ENCODE peak calls at places on chromosome 19, in seven cellular contexts. G, F, I, D, S, T and L are unnamed samples.
A peak's percentile ranks its signal among the peaks of the same experiment; 100 is the strongest.

GRCh38 chr19:3506384-3507340 is 551 bp downstream of the FZR1 start:
- DNase-seq in S (no peak), I (peak; percentile 69), G (peak; percentile 44), F (no peak), D (no peak), T (no peak), L (no peak)

GRCh38 chr19:40671404-40671803 is 19.0 kb downstream of the NUMBL start:
- DNase-seq in S (no peak), D (no peak), T (no peak), I (no peak), F (no peak), G (no peak), L (peak; percentile 22)

GRCh38 chr19:38043649-38044144 is 136.7 kb downstream of the SIPA1L3 start:
- DNase-seq in I (no peak), S (no peak), D (no peak), G (no peak), T (no peak), F (no peak), L (no peak)

GRCh38 chr19:42105358-42105757 is 26.9 kb downstream of the POU2F2 start:
- DNase-seq in G (no peak), D (no peak), I (no peak), S (no peak), F (no peak), T (no peak), L (no peak)

GRCh38 chr19:44677019-44677809 is 5.9 kb downstream of the CEACAM19 start:
- DNase-seq in F (peak; percentile 62), T (peak; percentile 58), I (no peak), S (no peak), D (peak; percentile 23), G (no peak), L (no peak)

GRCh38 chr19:32570081-32570785 is 10.8 kb upstream of the PDCD5 start:
- DNase-seq in F (peak; percentile 72), G (peak; percentile 62), D (no peak), S (peak; percentile 58), I (no peak), T (peak; percentile 10), L (no peak)

GRCh38 chr19:35661995-35662340 is 4.3 kb upstream of the UPK1A start:
- DNase-seq in G (no peak), S (no peak), D (no peak), T (no peak), I (no peak), F (no peak), L (no peak)

GRCh38 chr19:23475477-23475876 is 80.2 kb upstream of the ZNF91 start:
- DNase-seq in G (no peak), T (no peak), S (no peak), F (no peak), D (no peak), I (no peak), L (no peak)

GRCh38 chr19:5036733-5037681 is 68.1 kb downstream of the KDM4B start:
- DNase-seq in T (peak; percentile 48), I (no peak), G (no peak), S (no peak), F (peak; percentile 54), D (peak; percentile 52), L (no peak)

GRCh38 chr19:46898731-46899130 is 37.9 kb downstream of the ARHGAP35 start:
- DNase-seq in F (peak; percentile 61), I (no peak), G (no peak), D (no peak), T (no peak), S (no peak), L (no peak)

GRCh38 chr19:56748443-56748842 is 76.9 kb upstream of the ZNF835 start:
- DNase-seq in G (no peak), D (no peak), I (no peak), T (no peak), F (peak; percentile 7), S (peak; percentile 9), L (no peak)

GRCh38 chr19:15264061-15264932 is 32.0 kb upstream of the EPHX3 start:
- DNase-seq in G (peak; percentile 83), T (peak; percentile 25), S (peak; percentile 68), F (peak; percentile 80), I (peak; percentile 80), D (peak; percentile 21), L (peak; percentile 89)

GRCh38 chr19:45568732-45569131 is 15.9 kb downstream of the OPA3 start:
- DNase-seq in T (peak; percentile 74), G (no peak), D (no peak), F (peak; percentile 59), S (no peak), I (no peak), L (no peak)

GRCh38 chr19:46494115-46494935 is 1.3 kb downstream of the PNMA8B start:
- DNase-seq in S (no peak), D (no peak), I (no peak), T (no peak), G (no peak), F (no peak), L (no peak)

GRCh38 chr19:16266586-16266942 is 58.1 kb upstream of the KLF2 start:
- DNase-seq in F (no peak), T (no peak), D (no peak), I (no peak), S (no peak), G (no peak), L (no peak)

GRCh38 chr19:48822514-48822913 is 11.7 kb upstream of the BCAT2 start:
- DNase-seq in S (no peak), T (no peak), D (no peak), F (no peak), I (no peak), G (no peak), L (no peak)

GRCh38 chr19:6948884-6949283 is 61.5 kb downstream of the ADGRE1 start:
- DNase-seq in G (no peak), D (no peak), T (no peak), S (no peak), F (no peak), I (no peak), L (no peak)

GRCh38 chr19:3554254-3555083 is 2.9 kb downstream of the MFSD12 start:
- DNase-seq in G (no peak), F (no peak), T (no peak), S (no peak), D (no peak), I (no peak), L (peak; percentile 77)

GRCh38 chr19:15173746-15174404 is 26.9 kb downstream of the NOTCH3 start:
- DNase-seq in S (no peak), F (no peak), G (no peak), D (no peak), I (no peak), T (no peak), L (no peak)

GRCh38 chr19:56113071-56113632 is 7.9 kb downstream of the ZNF787 start:
- DNase-seq in G (no peak), I (peak; percentile 39), F (no peak), D (no peak), T (no peak), S (no peak), L (no peak)

GRCh38 chr19:32814046-32814445 is 55.5 kb downstream of the SLC7A9 start:
- DNase-seq in D (no peak), S (no peak), I (no peak), T (no peak), F (no peak), G (no peak), L (no peak)

GRCh38 chr19:2711175-2711936 is 8.9 kb upstream of the GNG7 start:
- DNase-seq in I (no peak), F (peak; percentile 76), D (no peak), G (no peak), T (no peak), S (no peak), L (peak; percentile 77)